ENCODE peak calls at places on chromosome 7, in six cellular contexts. One of them, this sample, is unnamed.

GRCh38 chr7:100166317-100166940 is 2.0 kb downstream of the GAL3ST4 start:
- DNase-seq in HL-60: no peak
- DNase-seq in H1: no peak
- DNase-seq in GM12878: no peak
- DNase-seq in K562: no peak
- DNase-seq in SK-N-SH: peak
- DNase-seq in this sample: no peak

GRCh38 chr7:43033369-43033768 is 79.1 kb upstream of the HECW1 start:
- DNase-seq in HL-60: no peak
- DNase-seq in H1: no peak
- DNase-seq in GM12878: no peak
- DNase-seq in K562: no peak
- DNase-seq in SK-N-SH: no peak
- DNase-seq in this sample: no peak

GRCh38 chr7:46710927-46711326 is 789.9 kb upstream of the IGFBP3 start:
- DNase-seq in HL-60: no peak
- DNase-seq in H1: no peak
- DNase-seq in GM12878: no peak
- DNase-seq in K562: no peak
- DNase-seq in SK-N-SH: no peak
- DNase-seq in this sample: no peak

GRCh38 chr7:4911111-4911828 is 27.8 kb upstream of the RADIL start:
- DNase-seq in HL-60: no peak
- DNase-seq in H1: no peak
- DNase-seq in GM12878: no peak
- DNase-seq in K562: no peak
- DNase-seq in SK-N-SH: no peak
- DNase-seq in this sample: no peak

GRCh38 chr7:70582921-70583895 is 548.7 kb upstream of the GALNT17 start:
- DNase-seq in HL-60: no peak
- DNase-seq in H1: no peak
- DNase-seq in GM12878: no peak
- DNase-seq in K562: no peak
- DNase-seq in SK-N-SH: peak
- DNase-seq in this sample: no peak

GRCh38 chr7:69598081-69598486 is at the start of gene AUTS2:
- DNase-seq in HL-60: peak
- DNase-seq in H1: peak
- DNase-seq in GM12878: no peak
- DNase-seq in K562: peak
- DNase-seq in SK-N-SH: peak
- DNase-seq in this sample: peak

GRCh38 chr7:44891372-44891771 is 6.0 kb upstream of the PURB start:
- DNase-seq in HL-60: no peak
- DNase-seq in H1: no peak
- DNase-seq in GM12878: no peak
- DNase-seq in K562: no peak
- DNase-seq in SK-N-SH: no peak
- DNase-seq in this sample: no peak

GRCh38 chr7:122546496-122546895 is 152.4 kb downstream of the RNF133 start:
- DNase-seq in HL-60: no peak
- DNase-seq in H1: no peak
- DNase-seq in GM12878: no peak
- DNase-seq in K562: no peak
- DNase-seq in SK-N-SH: no peak
- DNase-seq in this sample: no peak

GRCh38 chr7:78912781-78913180 is 540.7 kb downstream of the MAGI2 start:
- DNase-seq in HL-60: no peak
- DNase-seq in H1: no peak
- DNase-seq in GM12878: no peak
- DNase-seq in K562: no peak
- DNase-seq in SK-N-SH: no peak
- DNase-seq in this sample: no peak

GRCh38 chr7:80053098-80053497 is 81.5 kb upstream of the GNAI1 start:
- DNase-seq in HL-60: no peak
- DNase-seq in H1: no peak
- DNase-seq in GM12878: no peak
- DNase-seq in K562: no peak
- DNase-seq in SK-N-SH: no peak
- DNase-seq in this sample: peak

GRCh38 chr7:12756841-12757240 is 69.4 kb downstream of the ARL4A start:
- DNase-seq in HL-60: no peak
- DNase-seq in H1: no peak
- DNase-seq in GM12878: no peak
- DNase-seq in K562: no peak
- DNase-seq in SK-N-SH: no peak
- DNase-seq in this sample: no peak

GRCh38 chr7:94190599-94191061 is 186.5 kb upstream of the BET1 start:
- DNase-seq in HL-60: no peak
- DNase-seq in H1: no peak
- DNase-seq in GM12878: no peak
- DNase-seq in K562: no peak
- DNase-seq in SK-N-SH: no peak
- DNase-seq in this sample: no peak

GRCh38 chr7:115410972-115411686 is 489.2 kb downstream of the MDFIC start:
- DNase-seq in HL-60: peak
- DNase-seq in H1: no peak
- DNase-seq in GM12878: no peak
- DNase-seq in K562: no peak
- DNase-seq in SK-N-SH: no peak
- DNase-seq in this sample: no peak

GRCh38 chr7:32588657-32589056 is 93.4 kb downstream of the AVL9 start:
- DNase-seq in HL-60: peak
- DNase-seq in H1: no peak
- DNase-seq in GM12878: no peak
- DNase-seq in K562: no peak
- DNase-seq in SK-N-SH: no peak
- DNase-seq in this sample: peak

GRCh38 chr7:74656421-74656910 is 1.1 kb upstream of the GTF2I start:
- DNase-seq in HL-60: no peak
- DNase-seq in H1: no peak
- DNase-seq in GM12878: no peak
- DNase-seq in K562: peak
- DNase-seq in SK-N-SH: peak
- DNase-seq in this sample: peak

GRCh38 chr7:106462365-106462859 is 177.6 kb upstream of the NAMPT start:
- DNase-seq in HL-60: peak
- DNase-seq in H1: no peak
- DNase-seq in GM12878: peak
- DNase-seq in K562: peak
- DNase-seq in SK-N-SH: peak
- DNase-seq in this sample: peak

GRCh38 chr7:31782411-31782991 is 95.5 kb downstream of the PPP1R17 start:
- DNase-seq in HL-60: peak
- DNase-seq in H1: no peak
- DNase-seq in GM12878: peak
- DNase-seq in K562: peak
- DNase-seq in SK-N-SH: peak
- DNase-seq in this sample: peak

GRCh38 chr7:114548576-114548975 is 134.0 kb downstream of the FOXP2 start:
- DNase-seq in HL-60: no peak
- DNase-seq in H1: no peak
- DNase-seq in GM12878: no peak
- DNase-seq in K562: no peak
- DNase-seq in SK-N-SH: no peak
- DNase-seq in this sample: no peak

GRCh38 chr7:25386311-25386744 is 158.0 kb upstream of the NPVF start:
- DNase-seq in HL-60: no peak
- DNase-seq in H1: no peak
- DNase-seq in GM12878: no peak
- DNase-seq in K562: no peak
- DNase-seq in SK-N-SH: no peak
- DNase-seq in this sample: no peak

GRCh38 chr7:107035446-107035845 is 9.1 kb upstream of the PRKAR2B start:
- DNase-seq in HL-60: no peak
- DNase-seq in H1: no peak
- DNase-seq in GM12878: no peak
- DNase-seq in K562: peak
- DNase-seq in SK-N-SH: peak
- DNase-seq in this sample: no peak

GRCh38 chr7:47464266-47464665 is 117.6 kb downstream of the TNS3 start:
- DNase-seq in HL-60: no peak
- DNase-seq in H1: no peak
- DNase-seq in GM12878: no peak
- DNase-seq in K562: no peak
- DNase-seq in SK-N-SH: no peak
- DNase-seq in this sample: no peak

GRCh38 chr7:27170936-27171635 is 3.0 kb downstream of the HOXA10 start:
- DNase-seq in HL-60: no peak
- DNase-seq in H1: no peak
- DNase-seq in GM12878: no peak
- DNase-seq in K562: no peak
- DNase-seq in SK-N-SH: no peak
- DNase-seq in this sample: peak

GRCh38 chr7:137577184-137577583 is 233.7 kb upstream of the PTN start:
- DNase-seq in HL-60: no peak
- DNase-seq in H1: no peak
- DNase-seq in GM12878: no peak
- DNase-seq in K562: no peak
- DNase-seq in SK-N-SH: no peak
- DNase-seq in this sample: no peak

GRCh38 chr7:43612599-43613589 is 30.0 kb downstream of the STK17A start:
- DNase-seq in HL-60: no peak
- DNase-seq in H1: no peak
- DNase-seq in GM12878: no peak
- DNase-seq in K562: no peak
- DNase-seq in SK-N-SH: no peak
- DNase-seq in this sample: no peak

DNA sequence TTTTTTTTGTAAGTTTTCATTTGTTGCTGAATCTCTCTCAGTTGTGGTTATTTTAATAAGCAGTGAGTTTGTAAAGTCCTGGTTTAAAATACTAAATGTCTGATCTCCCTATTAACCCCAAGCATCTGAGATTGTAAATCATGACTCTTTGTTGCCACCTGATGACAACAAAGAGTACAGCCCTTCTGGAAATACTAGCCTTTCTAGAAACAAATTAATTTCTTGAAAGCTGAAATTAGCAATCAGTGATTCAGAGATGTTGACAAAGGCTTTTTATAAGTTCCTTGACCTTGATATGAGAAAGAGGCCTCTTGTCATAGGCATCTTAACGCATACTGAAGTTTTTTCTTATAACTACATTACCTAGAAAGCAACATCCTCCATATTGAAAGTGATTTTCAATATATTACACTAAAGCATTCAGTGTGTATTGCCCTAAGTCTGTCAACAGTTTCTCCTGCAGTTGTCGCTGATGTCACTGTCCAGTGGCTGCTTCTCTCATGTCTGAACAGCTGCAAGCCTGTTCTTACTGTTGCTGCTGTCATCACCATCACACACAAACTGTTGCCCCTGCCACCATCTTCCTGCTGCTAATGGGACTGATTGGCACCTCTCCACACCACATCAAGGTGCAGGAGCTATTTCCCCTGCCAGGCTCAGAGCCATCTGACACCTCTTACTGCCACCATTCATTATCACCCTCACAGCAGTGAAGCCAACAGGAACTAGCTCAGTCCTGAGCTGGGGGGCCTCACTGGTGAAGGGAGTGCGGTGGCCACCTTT is 95.1 kb upstream of the LRGUK start:
- DNase-seq in HL-60: no peak
- DNase-seq in H1: no peak
- DNase-seq in GM12878: no peak
- DNase-seq in K562: no peak
- DNase-seq in SK-N-SH: no peak
- DNase-seq in this sample: no peak
- TF ChIP-seq GABPA in HL-60: no peak
- TF ChIP-seq GABPA in H1: no peak
- TF ChIP-seq GABPA in GM12878: no peak
- TF ChIP-seq GABPA in K562: no peak
- TF ChIP-seq GABPA in SK-N-SH: no peak
- TF ChIP-seq GABPA in this sample: no peak

DNA sequence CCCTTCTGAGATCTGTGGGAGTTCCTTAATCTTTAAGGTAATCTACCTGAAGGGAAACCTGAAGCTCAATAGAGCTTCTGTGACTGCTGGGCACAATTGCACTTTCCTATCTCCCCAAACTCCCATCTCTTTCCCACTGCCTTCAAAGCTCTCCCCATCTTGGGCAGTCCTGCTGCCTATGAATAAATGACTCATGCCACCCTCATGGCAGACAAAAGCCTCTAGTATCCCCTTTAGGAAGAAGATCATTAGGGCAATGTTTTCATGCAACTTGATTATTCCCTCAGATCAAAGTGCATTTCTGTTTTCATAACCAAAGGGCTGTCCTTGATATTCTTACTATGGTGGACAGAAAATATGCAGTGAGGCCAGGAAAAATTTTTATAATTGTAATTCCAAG is 704.9 kb upstream of the LRRN3 start:
- DNase-seq in HL-60: no peak
- DNase-seq in H1: no peak
- DNase-seq in GM12878: no peak
- DNase-seq in K562: no peak
- DNase-seq in SK-N-SH: no peak
- DNase-seq in this sample: no peak
- TF ChIP-seq GABPA in HL-60: no peak
- TF ChIP-seq GABPA in H1: no peak
- TF ChIP-seq GABPA in GM12878: no peak
- TF ChIP-seq GABPA in K562: no peak
- TF ChIP-seq GABPA in SK-N-SH: no peak
- TF ChIP-seq GABPA in this sample: no peak

GRCh38 chr7:130524628-130525027 is 32.7 kb downstream of the MEST start:
- DNase-seq in HL-60: no peak
- DNase-seq in H1: no peak
- DNase-seq in GM12878: no peak
- DNase-seq in K562: peak
- DNase-seq in SK-N-SH: no peak
- DNase-seq in this sample: no peak

GRCh38 chr7:130529417-130529816 is 37.5 kb downstream of the MEST start:
- DNase-seq in HL-60: no peak
- DNase-seq in H1: no peak
- DNase-seq in GM12878: no peak
- DNase-seq in K562: no peak
- DNase-seq in SK-N-SH: no peak
- DNase-seq in this sample: no peak
- TF ChIP-seq GABPA in HL-60: no peak
- TF ChIP-seq GABPA in H1: no peak
- TF ChIP-seq GABPA in GM12878: no peak
- TF ChIP-seq GABPA in K562: no peak
- TF ChIP-seq GABPA in SK-N-SH: no peak
- TF ChIP-seq GABPA in this sample: no peak

GRCh38 chr7:2140216-2140870 is 92.4 kb downstream of the MAD1L1 start:
- DNase-seq in HL-60: no peak
- DNase-seq in H1: no peak
- DNase-seq in GM12878: no peak
- DNase-seq in K562: no peak
- DNase-seq in SK-N-SH: no peak
- DNase-seq in this sample: no peak

GRCh38 chr7:2141011-2141410 is 91.7 kb downstream of the MAD1L1 start:
- DNase-seq in HL-60: no peak
- DNase-seq in H1: no peak
- DNase-seq in GM12878: no peak
- DNase-seq in K562: no peak
- DNase-seq in SK-N-SH: no peak
- DNase-seq in this sample: no peak

GRCh38 chr7:2139004-2139652 is 93.6 kb downstream of the MAD1L1 start:
- DNase-seq in HL-60: no peak
- DNase-seq in H1: no peak
- DNase-seq in GM12878: no peak
- DNase-seq in K562: no peak
- DNase-seq in SK-N-SH: no peak
- DNase-seq in this sample: no peak

GRCh38 chr7:2141656-2142055 is 91.1 kb downstream of the MAD1L1 start:
- DNase-seq in HL-60: no peak
- DNase-seq in H1: no peak
- DNase-seq in GM12878: no peak
- DNase-seq in K562: no peak
- DNase-seq in SK-N-SH: no peak
- DNase-seq in this sample: no peak

GRCh38 chr7:2138146-2138765 is 94.5 kb downstream of the MAD1L1 start:
- DNase-seq in HL-60: peak
- DNase-seq in H1: no peak
- DNase-seq in GM12878: peak
- DNase-seq in K562: no peak
- DNase-seq in SK-N-SH: peak
- DNase-seq in this sample: no peak
- TF ChIP-seq GABPA in HL-60: peak
- TF ChIP-seq GABPA in H1: no peak
- TF ChIP-seq GABPA in GM12878: peak
- TF ChIP-seq GABPA in K562: no peak
- TF ChIP-seq GABPA in SK-N-SH: peak
- TF ChIP-seq GABPA in this sample: no peak

This sample was measured in HepG2.